ENCODE peak calls at places on chromosome 6, in eight cellular contexts. N, C, K, F, L, G, U and D are unnamed samples.
A peak's percentile ranks its signal among the peaks of the same experiment; 100 is the strongest.

GRCh38 chr6:150272264-150272975 is 96.4 kb upstream of the IYD start:
- DNase-seq in N (no peak), C (no peak), K (no peak), F (no peak), L (no peak), G (no peak), U (no peak), D (no peak)

GRCh38 chr6:41774841-41775240 is 4.9 kb downstream of the FRS3 start:
- DNase-seq in N (no peak), C (no peak), K (no peak), F (no peak), L (no peak), G (no peak), U (no peak), D (no peak)

GRCh38 chr6:44630125-44631028 is 242.9 kb downstream of the CDC5L start:
- DNase-seq in N (peak; percentile 53), C (peak; percentile 30), K (peak; percentile 59), F (peak; percentile 74), L (peak; percentile 36), G (peak; percentile 84), U (peak; percentile 30), D (no peak)

GRCh38 chr6:16669227-16669626 is 92.0 kb downstream of the ATXN1 start:
- DNase-seq in N (peak; percentile 35), C (no peak), K (no peak), F (peak; percentile 31), L (no peak), G (peak; percentile 81), U (peak; percentile 33), D (no peak)

GRCh38 chr6:162856885-162857284 is 129.1 kb downstream of the PACRG start:
- DNase-seq in N (peak; percentile 9), C (no peak), K (peak; percentile 5), F (peak; percentile 90), L (peak; percentile 33), G (peak; percentile 89), U (peak; percentile 64), D (peak; percentile 55)

GRCh38 chr6:157241411-157241979 is 81.8 kb downstream of the TMEM242 start:
- DNase-seq in N (no peak), C (no peak), K (no peak), F (no peak), L (no peak), G (no peak), U (no peak), D (no peak)

GRCh38 chr6:40907198-40907701 is 131.8 kb downstream of the UNC5CL start:
- DNase-seq in N (no peak), C (no peak), K (peak; percentile 71), F (peak; percentile 8), L (peak; percentile 94), G (no peak), U (peak; percentile 19), D (no peak)

GRCh38 chr6:129753422-129753821 is 43.4 kb upstream of the ARHGAP18 start:
- DNase-seq in N (no peak), C (no peak), K (no peak), F (peak; percentile 74), L (no peak), G (peak; percentile 92), U (no peak), D (peak; percentile 54)

GRCh38 chr6:55088896-55089295 is 85.4 kb upstream of the HCRTR2 start:
- DNase-seq in N (no peak), C (no peak), K (no peak), F (no peak), L (no peak), G (no peak), U (no peak), D (no peak)

GRCh38 chr6:112665815-112666214 is 318.7 kb downstream of the RFPL4B start:
- DNase-seq in N (no peak), C (no peak), K (no peak), F (no peak), L (no peak), G (peak; percentile 57), U (no peak), D (no peak)

GRCh38 chr6:156828280-156828703 is 51.1 kb downstream of the ARID1B start:
- DNase-seq in N (peak; percentile 77), C (no peak), K (peak; percentile 37), F (peak; percentile 28), L (no peak), G (peak; percentile 87), U (peak; percentile 39), D (peak; percentile 52)

GRCh38 chr6:166852484-166852975 is 103.8 kb downstream of the RNASET2 start:
- DNase-seq in N (peak; percentile 30), C (no peak), K (no peak), F (no peak), L (no peak), G (no peak), U (no peak), D (no peak)

GRCh38 chr6:17277256-17277655 is 3.9 kb upstream of the RBM24 start:
- DNase-seq in N (no peak), C (no peak), K (no peak), F (no peak), L (no peak), G (no peak), U (no peak), D (no peak)

GRCh38 chr6:158286413-158286812 is 25.9 kb upstream of the TULP4 start:
- DNase-seq in N (no peak), C (no peak), K (no peak), F (no peak), L (no peak), G (peak; percentile 66), U (no peak), D (peak; percentile 56)

GRCh38 chr6:128139519-128139918 is 238.7 kb upstream of the THEMIS start:
- DNase-seq in N (no peak), C (no peak), K (peak; percentile 3), F (peak; percentile 15), L (no peak), G (peak; percentile 58), U (peak; percentile 73), D (no peak)

GRCh38 chr6:165605901-165606739 is 56.9 kb downstream of the PDE10A start:
- DNase-seq in N (no peak), C (no peak), K (no peak), F (no peak), L (no peak), G (peak; percentile 37), U (no peak), D (no peak)

GRCh38 chr6:50543666-50544065 is 169.7 kb upstream of the TFAP2D start:
- DNase-seq in N (no peak), C (no peak), K (no peak), F (no peak), L (no peak), G (no peak), U (no peak), D (no peak)

GRCh38 chr6:26051683-26052310 is 35.4 kb upstream of the HFE start:
- DNase-seq in N (no peak), C (no peak), K (no peak), F (no peak), L (no peak), G (no peak), U (no peak), D (no peak)

GRCh38 chr6:12245763-12246720 is 44.1 kb upstream of the EDN1 start:
- DNase-seq in N (no peak), C (no peak), K (no peak), F (no peak), L (no peak), G (peak; percentile 47), U (no peak), D (no peak)

GRCh38 chr6:140777780-140778179 is 1354.9 kb upstream of the GJE1 start:
- DNase-seq in N (no peak), C (no peak), K (no peak), F (no peak), L (no peak), G (no peak), U (no peak), D (no peak)
- TF ChIP-seq CTCF in N (no peak), C (no peak), K (no peak), F (no peak), L (no peak), G (no peak), U (no peak), D (no peak)

GRCh38 chr6:138541793-138542481 is 42.6 kb upstream of the NHSL1 start:
- DNase-seq in N (no peak), C (no peak), K (no peak), F (no peak), L (no peak), G (no peak), U (no peak), D (no peak)

GRCh38 chr6:138543648-138544047 is 44.4 kb upstream of the NHSL1 start:
- DNase-seq in N (no peak), C (no peak), K (no peak), F (no peak), L (no peak), G (no peak), U (peak; percentile 96), D (no peak)

GRCh38 chr6:138546733-138547185 is 47.5 kb upstream of the NHSL1 start:
- DNase-seq in N (peak; percentile 26), C (no peak), K (no peak), F (peak; percentile 62), L (no peak), G (peak; percentile 68), U (peak; percentile 67), D (no peak)

GRCh38 chr6:138545621-138545980 is 46.3 kb upstream of the NHSL1 start:
- DNase-seq in N (no peak), C (peak; percentile 25), K (no peak), F (peak; percentile 62), L (peak; percentile 12), G (peak; percentile 86), U (no peak), D (no peak)

DNA sequence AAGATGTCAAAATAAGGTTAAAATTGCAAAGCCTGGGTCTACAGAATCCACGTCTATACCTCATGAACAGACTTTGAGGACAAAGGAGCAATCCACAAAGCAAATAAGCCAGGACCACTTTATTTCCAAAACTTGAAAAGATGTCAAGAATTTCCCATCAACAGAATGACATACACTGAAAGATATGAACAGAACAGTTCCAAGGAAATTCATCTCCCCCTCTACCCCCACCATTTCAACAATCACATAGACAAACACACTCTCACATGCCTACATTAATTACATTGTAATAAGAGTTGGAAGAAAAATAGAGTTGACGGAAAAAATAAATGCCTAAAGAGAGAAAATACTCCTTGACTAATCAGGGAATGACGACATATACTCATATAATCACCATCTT is 45.2 kb upstream of the NHSL1 start:
- DNase-seq in N (no peak), C (no peak), K (no peak), F (no peak), L (no peak), G (peak; percentile 59), U (no peak), D (no peak)
- H3K4me3 ChIP-seq in N (no peak overlapping the region), C (no peak overlapping the region), K (no peak overlapping the region), F (peak overlapping the region; percentile 45), L (no peak overlapping the region), G (peak overlapping the region; percentile 61), U (peak overlapping the region; percentile 37), D (no peak overlapping the region)

DNA sequence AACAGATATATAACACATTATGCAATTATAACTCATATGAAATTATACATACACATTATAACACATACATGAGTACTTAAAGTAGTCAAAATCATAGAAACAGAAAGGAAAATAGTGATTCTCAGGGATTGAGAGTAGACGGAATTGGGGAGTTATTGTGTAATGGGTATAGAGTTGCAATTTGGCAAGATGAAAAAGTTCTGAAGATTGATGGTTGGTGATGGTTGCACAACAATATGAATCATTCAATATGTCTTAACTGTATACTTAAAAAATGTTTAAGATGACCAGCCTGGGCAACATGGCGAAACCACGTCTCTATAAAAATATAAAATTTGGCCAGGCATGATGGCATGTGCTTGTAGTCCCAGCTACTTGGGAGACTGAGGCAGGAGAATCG is 372.7 kb downstream of the CDKAL1 start:
- DNase-seq in N (no peak), C (no peak), K (no peak), F (peak; percentile 23), L (no peak), G (peak; percentile 95), U (no peak), D (peak; percentile 57)
- TF ChIP-seq CTCF in N (no peak), C (no peak), K (no peak), F (no peak), L (no peak), G (no peak), U (no peak), D (no peak)

GRCh38 chr6:116447052-116447451 is 14.1 kb upstream of the CALHM6 start:
- DNase-seq in N (no peak), C (no peak), K (no peak), F (no peak), L (no peak), G (peak; percentile 61), U (no peak), D (no peak)
- H3K4me3 ChIP-seq in N (no peak overlapping the region), C (no peak overlapping the region), K (no peak overlapping the region), F (no peak overlapping the region), L (no peak overlapping the region), G (peak overlapping the region; percentile 0), U (no peak overlapping the region), D (no peak overlapping the region)